ENCODE peak calls at places on chromosomes 6 and 20, in five cellular contexts. P is heart right ventricle, L is psoas muscle, H is GM06990, B is upper lobe of right lung. C is an unnamed sample.

GRCh38 chr6:53290547-53291510 is 57.9 kb downstream of the ELOVL5 start:
- DNase-seq in B (no peak), H (no peak), L (no peak), P (no peak), C (no peak)

GRCh38 chr6:80969439-80969838 is 783.0 kb downstream of the TENT5A start:
- DNase-seq in L (no peak), P (no peak), B (no peak), H (no peak), C (peak; percentile 1)

GRCh38 chr6:107496892-107497684 is 7.2 kb downstream of the SOBP start:
- DNase-seq in B (no peak), P (no peak), L (no peak), H (no peak), C (no peak)

GRCh38 chr20:32019156-32019510 is 8.9 kb downstream of the CCM2L start:
- DNase-seq in B (no peak), L (no peak), H (no peak), P (no peak), C (no peak)

GRCh38 chr6:131107166-131107565 is 28.1 kb upstream of the AKAP7 start:
- DNase-seq in B (no peak), H (peak; percentile 18), L (no peak), P (no peak), C (peak; percentile 25)

GRCh38 chr6:74928203-74928602 is 277.6 kb downstream of the COL12A1 start:
- DNase-seq in H (no peak), B (no peak), P (no peak), L (no peak), C (no peak)

GRCh38 chr6:71406871-71407860 is 118.6 kb downstream of the OGFRL1 start:
- DNase-seq in B (no peak), P (no peak), L (no peak), H (no peak), C (no peak)

GRCh38 chr6:127146935-127147334 is 28.5 kb downstream of the RSPO3 start:
- DNase-seq in H (no peak), B (no peak), L (no peak), P (no peak), C (peak; percentile 92)

GRCh38 chr6:292506-293184 is 358 bp downstream of the DUSP22 start:
- DNase-seq in H (peak; percentile 92), P (peak; percentile 76), L (peak; percentile 78), B (peak; percentile 92), C (peak; percentile 37)

GRCh38 chr6:30600576-30600975 is 16.5 kb downstream of the PPP1R10 start:
- DNase-seq in L (no peak), B (peak; percentile 69), P (peak; percentile 33), H (no peak), C (no peak)

GRCh38 chr6:163356324-163356723 is 58.2 kb upstream of the QKI start:
- DNase-seq in P (peak; percentile 72), H (no peak), L (peak; percentile 71), B (peak; percentile 78), C (peak; percentile 87)

GRCh38 chr6:101544286-101544685 is 150.8 kb downstream of the GRIK2 start:
- DNase-seq in L (no peak), P (no peak), B (no peak), H (no peak), C (peak; percentile 13)

GRCh38 chr6:122730775-122731386 is 48.6 kb upstream of the FABP7 start:
- DNase-seq in P (no peak), L (no peak), B (no peak), H (no peak), C (peak; percentile 55)

GRCh38 chr6:152356659-152357058 is 280.5 kb downstream of the SYNE1 start:
- DNase-seq in L (no peak), B (no peak), P (no peak), H (peak; percentile 16), C (peak; percentile 51)

GRCh38 chr6:128827675-128828464 is 55.1 kb upstream of the LAMA2 start:
- DNase-seq in L (no peak), H (no peak), P (no peak), B (no peak), C (no peak)

GRCh38 chr20:37479275-37479674 is 41.8 kb upstream of the NNAT start:
- DNase-seq in B (no peak), H (no peak), P (no peak), L (no peak), C (no peak)

GRCh38 chr6:72579865-72580264 is 42.0 kb upstream of the KCNQ5 start:
- DNase-seq in P (no peak), B (no peak), H (no peak), L (no peak), C (peak; percentile 20)

GRCh38 chr6:68032217-68032616 is 602.9 kb upstream of the ADGRB3 start:
- DNase-seq in P (no peak), L (no peak), B (no peak), H (no peak), C (no peak)

GRCh38 chr6:71056656-71057055 is 99.8 kb upstream of the B3GAT2 start:
- DNase-seq in B (no peak), H (no peak), L (no peak), P (no peak), C (no peak)

GRCh38 chr6:116393430-116393829 is 22.7 kb downstream of the DSE start:
- DNase-seq in L (no peak), P (no peak), H (no peak), B (no peak), C (no peak)

GRCh38 chr20:26207237-26207966 is 510.7 kb upstream of the ZNF337 start:
- DNase-seq in P (no peak), L (no peak), H (no peak), B (no peak), C (no peak)
- H3K4me3 ChIP-seq in P (no peak overlapping the region), L (no peak overlapping the region), H (no peak overlapping the region), B (peak overlapping the region; percentile 46), C (no peak overlapping the region)

GRCh38 chr6:170393033-170393432 is 86.5 kb downstream of the FAM120B start:
- DNase-seq in B (no peak), H (no peak), L (no peak), P (no peak), C (no peak)
- TF ChIP-seq CTCF in B (no peak), H (no peak), L (no peak), P (no peak), C (no peak)

GRCh38 chr6:10838794-10839333 is 525 bp upstream of the MAK start:
- DNase-seq in P (no peak), B (no peak), H (peak; percentile 65), L (no peak), C (no peak)
- H3K4me3 ChIP-seq in P (peak overlapping the region; percentile 71), B (peak overlapping the region; percentile 56), H (peak overlapping the region; percentile 78), L (peak overlapping the region; percentile 77), C (peak overlapping the region; percentile 66)

GRCh38 chr20:8082025-8082424 is 50.0 kb upstream of the PLCB1 start:
- DNase-seq in L (no peak), B (no peak), H (no peak), P (no peak), C (peak; percentile 23)
- TF ChIP-seq CTCF in L (no peak), B (peak; percentile 22), H (peak; percentile 34), P (no peak), C (peak; percentile 51)

DNA sequence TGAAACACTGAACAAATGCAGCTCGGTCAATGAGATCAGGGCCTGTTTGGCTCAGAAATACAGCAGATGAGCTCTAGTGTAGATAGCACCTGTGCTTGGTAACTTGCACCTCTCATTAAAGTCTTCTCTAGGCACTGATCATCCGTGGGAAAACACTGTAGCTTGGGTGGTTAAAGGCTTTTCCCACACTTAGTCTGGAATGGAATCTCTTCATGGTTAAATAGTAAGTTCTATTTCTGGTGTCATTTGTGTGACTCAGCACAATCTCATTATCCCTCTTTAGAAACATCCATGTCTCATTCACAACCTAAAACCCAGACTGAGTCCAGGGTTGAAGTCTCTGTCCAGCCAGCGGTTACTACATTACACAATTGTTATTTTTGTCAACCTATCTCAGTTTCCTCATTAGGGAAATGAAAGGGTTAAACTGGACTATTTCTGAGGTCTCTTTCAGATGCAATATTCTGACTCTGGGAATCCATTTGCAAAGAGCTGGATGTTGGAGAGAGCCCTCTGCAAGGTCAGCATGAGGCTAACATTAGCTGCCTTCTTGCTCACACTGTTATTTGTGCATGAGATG is 125.0 kb downstream of the ZDHHC14 start:
- DNase-seq in H (no peak), P (no peak), L (no peak), B (no peak), C (no peak)
- H3K4me3 ChIP-seq in H (no peak overlapping the region), P (no peak overlapping the region), L (no peak overlapping the region), B (no peak overlapping the region), C (no peak overlapping the region)

GRCh38 chr20:63224272-63225081 is 8.5 kb upstream of the YTHDF1 start:
- DNase-seq in B (peak; percentile 78), H (no peak), L (no peak), P (peak; percentile 62), C (peak; percentile 28)
- TF ChIP-seq CTCF in B (peak; percentile 10), H (no peak), L (no peak), P (no peak), C (peak; percentile 17)

DNA sequence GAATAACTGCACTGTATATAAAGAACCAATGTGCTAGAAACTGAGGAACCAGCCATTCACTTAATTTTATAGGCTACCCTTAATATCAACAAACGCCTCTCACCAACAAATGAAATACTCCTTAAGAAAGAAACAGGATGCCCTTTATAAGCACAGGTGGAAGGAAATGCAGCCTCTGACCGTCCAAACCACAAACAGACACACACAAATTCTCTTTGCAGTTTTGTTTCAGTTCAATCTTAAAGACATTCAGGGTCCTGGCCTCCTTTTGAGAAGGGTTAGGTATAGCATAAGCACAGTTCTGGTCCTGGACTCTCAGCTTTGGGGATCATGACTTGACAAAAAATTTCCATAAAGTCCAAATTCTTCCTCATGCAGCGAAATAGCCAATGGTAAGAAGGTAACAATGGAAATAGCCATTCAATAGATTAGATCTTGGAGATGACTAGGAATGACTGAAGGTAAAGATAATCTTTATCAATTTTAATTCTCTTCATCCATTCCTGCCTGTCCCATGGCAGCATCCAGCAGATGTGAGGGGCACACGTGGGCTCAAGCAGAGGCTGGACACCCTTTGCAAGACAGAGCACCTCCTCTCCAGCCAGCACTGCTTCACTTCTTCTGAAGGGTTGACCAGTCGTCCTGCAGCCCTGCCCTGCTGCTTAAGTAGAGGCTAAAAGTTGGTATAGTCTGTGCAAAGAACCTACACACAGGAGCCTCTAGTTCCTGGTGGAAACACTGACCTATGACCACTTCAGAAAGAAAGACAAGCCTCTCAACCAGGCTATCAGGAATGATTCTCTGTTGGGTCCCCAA is 123.9 kb downstream of the CD83 start:
- DNase-seq in H (no peak), L (no peak), P (no peak), B (no peak), C (no peak)
- H3K4me3 ChIP-seq in H (no peak overlapping the region), L (no peak overlapping the region), P (no peak overlapping the region), B (no peak overlapping the region), C (no peak overlapping the region)

C was measured in AG10803.